ENCODE peak calls at places on chromosomes 5 and 9, in five cellular contexts. Q is sigmoid colon, N is GM12878, J is spleen, S is upper lobe of left lung. O is an unnamed sample.

GRCh38 chr5:176955895-176956294 is 50.7 kb downstream of the UIMC1 start:
- DNase-seq in J (no peak), Q (no peak), N (no peak), S (no peak), O (no peak)

GRCh38 chr9:79254900-79255651 is 316.7 kb upstream of the TLE4 start:
- DNase-seq in N (no peak), S (no peak), Q (no peak), J (no peak), O (no peak)

GRCh38 chr5:80189701-80190100 is 66.1 kb downstream of the SERINC5 start:
- DNase-seq in N (no peak), J (no peak), S (no peak), Q (no peak), O (no peak)

GRCh38 chr9:107681988-107682387 is 192.4 kb upstream of the KLF4 start:
- DNase-seq in N (no peak), J (no peak), S (no peak), Q (no peak), O (no peak)

GRCh38 chr9:75891277-75892167 is 1.0 kb downstream of the PCSK5 start:
- DNase-seq in S (peak), Q (peak), J (peak), N (no peak), O (no peak)

GRCh38 chr5:56951131-56951945 is 585 bp downstream of the MIER3 start:
- DNase-seq in J (peak), N (no peak), S (peak), Q (peak), O (peak)

GRCh38 chr9:110276827-110277226 is 20.5 kb upstream of the TXN start:
- DNase-seq in S (no peak), N (no peak), J (no peak), Q (no peak), O (no peak)

GRCh38 chr5:102262688-102263087 is 33.4 kb downstream of the SLCO4C1 start:
- DNase-seq in N (no peak), J (no peak), S (no peak), Q (no peak), O (no peak)

GRCh38 chr9:91896513-91897121 is 53.4 kb downstream of the ROR2 start:
- DNase-seq in Q (peak), J (peak), S (peak), N (no peak), O (peak)

GRCh38 chr5:135210286-135211055 is 176.4 kb upstream of the PITX1 start:
- DNase-seq in S (no peak), N (no peak), J (peak), Q (peak), O (no peak)

GRCh38 chr5:154756203-154756870 is 1.2 kb downstream of the LARP1 start:
- DNase-seq in S (peak), N (no peak), Q (peak), J (peak), O (peak)

GRCh38 chr5:43432486-43433365 is 20.5 kb upstream of the CCL28 start:
- DNase-seq in S (no peak), N (no peak), Q (no peak), J (no peak), O (peak)

GRCh38 chr9:137762414-137763061 is 115.0 kb upstream of the CACNA1B start:
- DNase-seq in S (no peak), N (peak), Q (no peak), J (no peak), O (no peak)

GRCh38 chr9:19137282-19137681 is 10.0 kb upstream of the PLIN2 start:
- DNase-seq in Q (no peak), J (no peak), N (no peak), S (no peak), O (no peak)

GRCh38 chr5:108379722-108380530 is 2.0 kb downstream of the FBXL17 start:
- DNase-seq in N (no peak), Q (no peak), S (no peak), J (no peak), O (no peak)

GRCh38 chr9:272251-273213 is 57.9 kb downstream of the DOCK8 start:
- DNase-seq in N (peak), J (peak), S (no peak), Q (no peak), O (no peak)

GRCh38 chr5:150659360-150660107 is 1.5 kb upstream of the MYOZ3 start:
- DNase-seq in S (no peak), J (no peak), N (no peak), Q (peak), O (no peak)

GRCh38 chr5:138696501-138696900 is 56.7 kb upstream of the CTNNA1 start:
- DNase-seq in J (no peak), N (no peak), S (no peak), Q (no peak), O (no peak)

GRCh38 chr9:107307331-107307730 is 24.3 kb downstream of the RAD23B start:
- DNase-seq in Q (no peak), N (no peak), S (no peak), J (no peak), O (no peak)

GRCh38 chr9:86134361-86134760 is 35.0 kb upstream of the GOLM1 start:
- DNase-seq in Q (no peak), J (no peak), N (no peak), S (no peak), O (no peak)

GRCh38 chr5:17379188-17379951 is 118.7 kb upstream of the TAF11L2 start:
- DNase-seq in Q (no peak), S (no peak), J (no peak), N (no peak), O (no peak)

GRCh38 chr5:257148-257547 is 14.3 kb upstream of the PDCD6 start:
- DNase-seq in S (no peak), J (no peak), Q (no peak), N (no peak), O (no peak)

GRCh38 chr9:82763631-82764030 is 299.3 kb downstream of the RASEF start:
- DNase-seq in N (no peak), Q (no peak), S (no peak), J (no peak), O (no peak)

GRCh38 chr5:141603912-141604311 is 14.9 kb downstream of the DIAPH1 start:
- DNase-seq in J (no peak), N (no peak), Q (no peak), S (no peak), O (no peak)

GRCh38 chr5:146662229-146662628 is 146.2 kb upstream of the GPR151 start:
- DNase-seq in Q (no peak), J (no peak), N (no peak), S (no peak), O (no peak)

GRCh38 chr5:169411789-169412425 is 111.0 kb upstream of the SLIT3 start:
- DNase-seq in S (no peak), J (no peak), N (no peak), Q (no peak), O (no peak)

GRCh38 chr9:112486221-112487007 is at the start of gene KIAA1958:
- DNase-seq in N (peak), S (peak), J (peak), Q (peak), O (peak)

GRCh38 chr5:148457183-148457620 is 73.4 kb downstream of the FBXO38 start:
- DNase-seq in N (no peak), Q (no peak), J (no peak), S (no peak), O (no peak)
- TF ChIP-seq CTCF in N (peak), Q (no peak), J (no peak), S (no peak), O (no peak)

GRCh38 chr5:64838376-64838775 is 69.6 kb downstream of the CWC27 start:
- DNase-seq in S (no peak), J (no peak), N (no peak), Q (no peak), O (no peak)
- TF ChIP-seq POLR2AphosphoS5 in S (no peak), J (no peak), N (no peak), Q (no peak), O (no peak)

DNA sequence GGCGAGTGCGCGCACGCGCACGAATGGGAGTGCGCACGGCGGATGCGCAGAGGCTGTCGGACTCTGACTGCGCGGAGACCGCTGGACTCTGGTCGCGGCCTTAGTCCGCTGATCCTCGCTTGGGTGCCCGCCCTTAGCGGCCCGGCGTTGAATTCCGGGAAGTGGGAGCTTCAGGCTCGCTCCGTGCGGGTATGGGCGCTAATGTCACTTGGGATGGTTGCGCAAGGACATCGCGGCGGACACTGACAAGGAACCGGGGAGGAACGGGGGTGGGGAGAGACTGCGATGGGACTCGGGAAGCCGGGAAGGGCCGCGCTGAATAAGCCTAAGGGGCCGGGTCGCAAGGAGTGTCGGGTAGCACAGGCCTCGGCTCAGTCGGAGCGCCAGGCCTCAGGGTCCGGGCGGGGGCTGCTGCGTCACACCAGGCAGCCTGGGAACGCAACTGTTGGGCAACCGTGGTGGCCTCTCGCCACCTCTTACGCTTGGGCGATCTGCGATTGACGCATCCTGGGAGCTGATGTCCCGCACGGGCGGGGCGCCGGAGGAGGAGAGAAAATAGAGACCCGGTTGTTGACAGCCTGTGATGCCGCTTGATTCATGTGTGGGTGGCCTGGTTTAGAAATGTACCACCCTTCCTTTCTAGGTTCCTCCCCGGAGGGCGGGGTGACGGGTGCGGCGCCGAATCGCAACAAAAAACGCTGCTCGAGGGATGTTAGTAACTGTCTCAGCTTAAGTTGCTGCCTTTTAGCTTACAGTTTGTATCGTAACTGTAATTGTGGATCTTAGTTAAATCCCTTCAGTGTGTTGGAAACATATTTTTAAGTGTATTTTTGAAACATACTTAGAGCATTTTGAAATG is 545 bp upstream of the CHD1 start:
- DNase-seq in Q (peak), N (peak), S (peak), J (peak), O (peak)
- TF ChIP-seq POLR2A in Q (peak), N (peak), S (peak), J (peak), O (peak)

DNA sequence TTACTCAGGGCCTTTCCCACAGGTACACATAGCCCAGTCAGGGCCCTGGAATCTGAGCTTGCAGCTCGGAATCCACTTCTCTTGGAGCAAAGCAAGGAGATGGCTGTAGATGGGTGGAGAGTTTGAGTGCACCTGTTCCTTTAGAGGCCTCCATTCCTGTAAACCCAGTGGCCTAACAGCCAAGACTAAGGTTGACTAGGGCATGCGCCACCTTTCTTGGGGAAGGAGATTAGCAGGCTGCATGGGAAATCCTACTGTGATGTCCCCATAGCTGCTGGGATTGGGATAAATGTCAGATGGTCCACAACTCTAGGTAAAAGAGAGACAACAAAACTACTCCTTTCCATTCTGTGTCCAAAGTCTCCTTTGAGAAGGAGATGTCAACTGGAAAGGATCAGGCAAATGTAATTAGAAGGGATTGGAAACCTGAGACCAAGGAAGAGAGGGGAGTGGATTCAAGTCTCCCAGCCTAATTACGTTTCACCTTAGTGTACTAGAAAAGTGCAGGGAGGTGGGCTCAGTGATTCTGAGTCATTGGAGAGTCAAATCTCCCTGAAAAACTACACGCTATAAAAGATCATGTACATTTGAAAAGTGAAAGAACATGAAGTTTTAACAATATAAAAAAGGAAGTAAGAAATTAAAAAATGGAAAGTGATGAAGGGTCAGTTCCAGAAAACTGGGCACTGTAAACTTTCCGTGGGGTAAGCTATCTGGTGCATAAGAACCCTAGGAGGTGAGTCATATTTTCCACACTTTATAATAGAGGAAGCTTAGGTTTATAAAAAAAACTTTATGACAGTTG is 104.2 kb downstream of the SEC61B start:
- DNase-seq in J (no peak), N (no peak), S (no peak), Q (no peak), O (no peak)
- TF ChIP-seq CTCF in J (no peak), N (no peak), S (no peak), Q (no peak), O (no peak)

GRCh38 chr9:127446720-127447415 is 4.3 kb downstream of the RPL12 start:
- DNase-seq in S (no peak), J (no peak), Q (no peak), N (no peak), O (no peak)
- TF ChIP-seq POLR2AphosphoS5 in S (no peak), J (no peak), Q (no peak), N (peak), O (no peak)

GRCh38 chr9:131715906-131716305 is 24.0 kb downstream of the RAPGEF1 start:
- DNase-seq in S (no peak), J (no peak), Q (no peak), N (no peak), O (no peak)

GRCh38 chr9:131712151-131712716 is 27.6 kb downstream of the RAPGEF1 start:
- DNase-seq in S (no peak), Q (no peak), J (no peak), N (no peak), O (no peak)

GRCh38 chr9:131714821-131715220 is 25.1 kb downstream of the RAPGEF1 start:
- DNase-seq in S (no peak), N (no peak), J (no peak), Q (no peak), O (no peak)

GRCh38 chr9:131713016-131713415 is 26.9 kb downstream of the RAPGEF1 start:
- DNase-seq in N (no peak), J (peak), S (no peak), Q (no peak), O (no peak)

GRCh38 chr9:131714161-131714646 is 25.7 kb downstream of the RAPGEF1 start:
- DNase-seq in J (no peak), N (no peak), S (no peak), Q (peak), O (peak)
- TF ChIP-seq POLR2A in J (no peak), N (no peak), S (no peak), Q (no peak), O (no peak)

GRCh38 chr5:119411935-119412623 is 40.2 kb upstream of the HSD17B4 start:
- DNase-seq in N (peak), J (no peak), S (no peak), Q (peak), O (peak)

GRCh38 chr5:119410448-119411170 is 41.7 kb upstream of the HSD17B4 start:
- DNase-seq in N (no peak), S (no peak), Q (no peak), J (no peak), O (no peak)

GRCh38 chr5:119411291-119411934 is 40.9 kb upstream of the HSD17B4 start:
- DNase-seq in N (no peak), S (no peak), Q (no peak), J (no peak), O (no peak)

GRCh38 chr5:119406551-119406950 is 45.7 kb upstream of the HSD17B4 start:
- DNase-seq in Q (no peak), S (no peak), N (no peak), J (no peak), O (no peak)

DNA sequence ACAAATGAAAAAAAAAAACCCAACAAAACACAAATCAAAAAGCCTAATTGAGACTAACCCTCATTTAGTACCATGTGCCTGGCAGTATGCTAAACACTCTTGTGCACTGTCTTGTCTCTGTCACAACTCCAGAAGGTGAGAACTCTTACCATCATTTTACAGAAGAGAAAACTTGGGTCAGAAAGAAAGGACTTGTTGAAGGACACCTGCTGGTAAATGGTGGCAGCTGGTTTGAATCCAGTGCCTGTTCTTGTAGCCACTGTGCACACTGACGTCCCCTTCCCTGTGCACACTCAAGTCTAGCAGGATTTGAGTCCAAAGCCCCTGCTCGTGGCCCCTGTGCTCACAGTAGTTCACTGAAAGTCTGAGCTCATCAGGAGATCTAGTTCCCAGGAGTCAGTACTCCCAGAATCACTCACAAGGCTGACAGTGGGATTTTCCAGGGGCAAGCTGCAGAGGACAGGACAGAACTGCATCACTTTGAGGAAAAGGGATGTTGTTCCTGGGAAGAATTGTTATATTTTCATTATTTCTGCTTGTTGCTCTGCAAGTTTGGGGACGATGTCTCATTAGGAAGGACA is 43.0 kb upstream of the HSD17B4 start:
- DNase-seq in N (no peak), S (no peak), Q (no peak), J (no peak), O (no peak)
- TF ChIP-seq CTCF in N (peak), S (no peak), Q (no peak), J (no peak), O (no peak)